ENCODE peak calls at places on chromosomes 7 and 10, in eight cellular contexts. One of them, this sample, is unnamed.
A peak's percentile ranks its signal among the peaks of the same experiment; 100 is the strongest.

GRCh38 chr7:150978136-150978789 is at the start of gene KCNH2:
- DNase-seq in colonic mucosa: no peak
- DNase-seq in HepG2: no peak
- DNase-seq in Panc1: no peak
- DNase-seq in psoas muscle: no peak
- DNase-seq in upper lobe of left lung: peak; percentile 86
- DNase-seq in lower lobe of right lung: no peak
- DNase-seq in left ventricle myocardium inferior: peak; percentile 72
- DNase-seq in this sample: no peak

GRCh38 chr10:15478429-15478828 is 107.3 kb upstream of the FAM171A1 start:
- DNase-seq in colonic mucosa: peak; percentile 45
- DNase-seq in left ventricle myocardium inferior: no peak
- DNase-seq in upper lobe of left lung: no peak
- DNase-seq in HepG2: no peak
- DNase-seq in lower lobe of right lung: no peak
- DNase-seq in psoas muscle: no peak
- DNase-seq in Panc1: no peak
- DNase-seq in this sample: no peak

GRCh38 chr7:156988605-156989185 is 21.8 kb downstream of the MNX1 start:
- DNase-seq in lower lobe of right lung: no peak
- DNase-seq in HepG2: peak; percentile 94
- DNase-seq in psoas muscle: no peak
- DNase-seq in Panc1: no peak
- DNase-seq in left ventricle myocardium inferior: no peak
- DNase-seq in upper lobe of left lung: no peak
- DNase-seq in colonic mucosa: peak; percentile 6
- DNase-seq in this sample: no peak

GRCh38 chr7:155188821-155189599 is 108.7 kb upstream of the INSIG1 start:
- DNase-seq in left ventricle myocardium inferior: no peak
- DNase-seq in psoas muscle: no peak
- DNase-seq in Panc1: no peak
- DNase-seq in colonic mucosa: no peak
- DNase-seq in upper lobe of left lung: no peak
- DNase-seq in lower lobe of right lung: no peak
- DNase-seq in HepG2: no peak
- DNase-seq in this sample: no peak

GRCh38 chr7:31028006-31028405 is 24.1 kb upstream of the ADCYAP1R1 start:
- DNase-seq in left ventricle myocardium inferior: no peak
- DNase-seq in upper lobe of left lung: no peak
- DNase-seq in lower lobe of right lung: no peak
- DNase-seq in psoas muscle: no peak
- DNase-seq in Panc1: no peak
- DNase-seq in colonic mucosa: no peak
- DNase-seq in HepG2: no peak
- DNase-seq in this sample: no peak

GRCh38 chr7:2956526-2957368 is 86.9 kb downstream of the CARD11 start:
- DNase-seq in psoas muscle: no peak
- DNase-seq in lower lobe of right lung: no peak
- DNase-seq in colonic mucosa: no peak
- DNase-seq in upper lobe of left lung: no peak
- DNase-seq in Panc1: no peak
- DNase-seq in HepG2: no peak
- DNase-seq in left ventricle myocardium inferior: no peak
- DNase-seq in this sample: no peak

GRCh38 chr7:142872106-142872675 is 13.4 kb downstream of the TRPV6 start:
- DNase-seq in upper lobe of left lung: no peak
- DNase-seq in Panc1: no peak
- DNase-seq in psoas muscle: no peak
- DNase-seq in lower lobe of right lung: no peak
- DNase-seq in left ventricle myocardium inferior: no peak
- DNase-seq in HepG2: no peak
- DNase-seq in colonic mucosa: no peak
- DNase-seq in this sample: no peak

GRCh38 chr7:141664450-141664849 is 37.5 kb downstream of the DENND11 start:
- DNase-seq in upper lobe of left lung: no peak
- DNase-seq in colonic mucosa: peak; percentile 57
- DNase-seq in psoas muscle: no peak
- DNase-seq in left ventricle myocardium inferior: no peak
- DNase-seq in lower lobe of right lung: no peak
- DNase-seq in HepG2: no peak
- DNase-seq in Panc1: no peak
- DNase-seq in this sample: peak; percentile 90

GRCh38 chr7:64879097-64879730 is 23.9 kb upstream of the ZNF273 start:
- DNase-seq in upper lobe of left lung: no peak
- DNase-seq in psoas muscle: no peak
- DNase-seq in lower lobe of right lung: no peak
- DNase-seq in left ventricle myocardium inferior: no peak
- DNase-seq in HepG2: no peak
- DNase-seq in colonic mucosa: peak; percentile 12
- DNase-seq in Panc1: no peak
- DNase-seq in this sample: no peak

GRCh38 chr7:101554584-101555268 is 74.4 kb downstream of the MYL10 start:
- DNase-seq in Panc1: no peak
- DNase-seq in left ventricle myocardium inferior: no peak
- DNase-seq in upper lobe of left lung: no peak
- DNase-seq in colonic mucosa: no peak
- DNase-seq in HepG2: no peak
- DNase-seq in psoas muscle: no peak
- DNase-seq in lower lobe of right lung: no peak
- DNase-seq in this sample: no peak

GRCh38 chr7:155066417-155066950 is 3.6 kb upstream of the HTR5A start:
- DNase-seq in psoas muscle: peak; percentile 58
- DNase-seq in upper lobe of left lung: no peak
- DNase-seq in HepG2: no peak
- DNase-seq in Panc1: peak; percentile 86
- DNase-seq in colonic mucosa: no peak
- DNase-seq in lower lobe of right lung: no peak
- DNase-seq in left ventricle myocardium inferior: no peak
- DNase-seq in this sample: no peak

GRCh38 chr10:30898964-30899363 is 132.7 kb downstream of the ZNF438 start:
- DNase-seq in upper lobe of left lung: no peak
- DNase-seq in HepG2: no peak
- DNase-seq in lower lobe of right lung: no peak
- DNase-seq in left ventricle myocardium inferior: no peak
- DNase-seq in colonic mucosa: no peak
- DNase-seq in Panc1: no peak
- DNase-seq in psoas muscle: no peak
- DNase-seq in this sample: no peak

DNA sequence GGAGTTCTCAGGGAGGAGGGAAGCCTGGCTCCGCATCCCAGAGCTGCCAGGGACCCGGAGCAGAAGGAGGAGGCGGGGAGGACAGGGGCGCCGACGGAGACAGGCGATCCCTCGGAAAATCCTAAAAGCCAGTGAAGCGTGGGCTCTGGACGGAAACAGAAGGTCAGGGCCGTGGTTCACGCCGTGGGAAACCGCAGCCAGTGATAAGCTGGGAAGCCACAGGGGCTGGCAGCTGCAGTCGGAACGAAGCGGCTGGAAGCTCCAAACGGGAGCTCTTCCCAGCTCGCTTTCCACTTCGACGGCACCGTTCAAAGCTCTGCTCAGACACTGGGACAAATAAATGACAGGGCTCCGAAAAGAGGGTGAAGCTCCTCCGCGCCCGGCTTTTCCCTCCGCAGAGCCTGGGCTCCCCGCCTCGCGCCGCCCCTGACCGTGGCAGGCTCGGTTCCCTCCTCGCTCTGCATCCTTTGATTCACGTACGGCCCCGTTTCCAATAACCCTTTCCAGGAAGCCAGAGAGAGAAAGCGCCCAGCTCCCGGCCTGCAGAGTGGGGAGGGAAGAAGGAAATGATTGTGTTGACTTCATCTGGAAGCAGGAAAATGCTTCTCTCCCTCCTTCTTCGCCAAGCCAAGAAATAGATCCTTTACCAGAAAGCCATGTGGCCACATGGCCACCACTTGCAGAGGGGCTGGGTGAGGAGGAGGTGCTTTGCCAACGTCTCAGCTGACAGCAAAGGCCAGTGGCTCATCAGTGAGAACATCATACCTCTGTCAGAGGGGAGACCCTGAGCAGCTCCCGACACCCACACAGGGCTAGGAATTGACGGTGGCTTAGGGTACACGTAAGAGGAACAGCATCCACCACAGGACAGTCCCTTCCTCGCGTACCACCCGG is 57.4 kb downstream of the ADRB1 start:
- DNase-seq in HepG2: no peak
- DNase-seq in left ventricle myocardium inferior: peak; percentile 46
- DNase-seq in Panc1: no peak
- DNase-seq in colonic mucosa: peak; percentile 42
- DNase-seq in psoas muscle: no peak
- DNase-seq in lower lobe of right lung: no peak
- DNase-seq in upper lobe of left lung: peak; percentile 82
- DNase-seq in this sample: peak; percentile 55
- H3K27ac ChIP-seq in HepG2: no peak overlapping the region
- H3K27ac ChIP-seq in left ventricle myocardium inferior: peak overlapping the region; percentile 57
- H3K27ac ChIP-seq in Panc1: peak overlapping the region; percentile 70
- H3K27ac ChIP-seq in colonic mucosa: no peak overlapping the region
- H3K27ac ChIP-seq in psoas muscle: no peak overlapping the region
- H3K27ac ChIP-seq in lower lobe of right lung: peak overlapping the region; percentile 46
- H3K27ac ChIP-seq in upper lobe of left lung: peak overlapping the region; percentile 63
- H3K27ac ChIP-seq in this sample: no peak overlapping the region

DNA sequence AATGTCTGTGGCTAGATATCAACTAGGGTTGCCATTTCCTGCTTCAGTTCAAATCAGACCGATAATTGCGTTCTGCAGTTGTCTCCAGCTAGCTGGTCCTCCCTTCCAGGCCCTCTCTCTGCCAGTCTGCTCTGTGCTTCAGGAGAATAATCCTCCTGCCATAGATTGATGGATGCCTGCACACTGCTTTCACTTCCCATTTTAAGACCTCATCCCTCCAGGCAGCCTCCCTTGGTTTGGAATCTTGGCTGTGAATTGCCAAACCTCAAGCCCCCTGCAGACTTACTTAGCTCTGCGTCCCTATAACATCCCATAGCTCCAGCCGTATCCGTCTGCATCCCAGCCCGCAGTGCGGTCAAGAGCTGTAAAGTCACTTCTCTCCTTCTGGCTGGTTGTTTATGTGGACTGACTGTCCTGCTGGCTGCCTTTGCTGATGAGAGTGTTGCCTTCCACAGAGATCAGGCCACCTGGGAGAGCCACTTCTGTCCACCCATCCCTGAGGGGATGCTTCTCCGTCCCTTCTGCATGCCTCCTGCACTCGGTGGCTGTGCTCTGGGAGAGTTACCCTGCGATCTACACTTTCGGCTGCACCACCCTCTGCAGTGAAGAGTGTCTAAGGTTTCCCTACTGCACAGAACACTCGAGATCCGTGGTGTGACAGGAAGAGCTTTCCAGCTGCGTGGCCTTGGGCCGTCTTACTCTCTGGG is 22.4 kb upstream of the KLF6 start:
- DNase-seq in psoas muscle: peak; percentile 45
- DNase-seq in HepG2: no peak
- DNase-seq in left ventricle myocardium inferior: no peak
- DNase-seq in upper lobe of left lung: no peak
- DNase-seq in lower lobe of right lung: no peak
- DNase-seq in Panc1: no peak
- DNase-seq in colonic mucosa: no peak
- DNase-seq in this sample: no peak
- H3K4me3 ChIP-seq in psoas muscle: peak overlapping the region; percentile 55
- H3K4me3 ChIP-seq in HepG2: no peak overlapping the region
- H3K4me3 ChIP-seq in left ventricle myocardium inferior: peak overlapping the region; percentile 31
- H3K4me3 ChIP-seq in upper lobe of left lung: no peak overlapping the region
- H3K4me3 ChIP-seq in lower lobe of right lung: no peak overlapping the region
- H3K4me3 ChIP-seq in Panc1: peak overlapping the region; percentile 32
- H3K4me3 ChIP-seq in colonic mucosa: no peak overlapping the region
- H3K4me3 ChIP-seq in this sample: no peak overlapping the region

GRCh38 chr10:100186253-100186780 is 488 bp upstream of the ERLIN1 start:
- DNase-seq in colonic mucosa: peak; percentile 56
- DNase-seq in psoas muscle: peak; percentile 64
- DNase-seq in HepG2: no peak
- DNase-seq in left ventricle myocardium inferior: peak; percentile 52
- DNase-seq in Panc1: no peak
- DNase-seq in upper lobe of left lung: no peak
- DNase-seq in lower lobe of right lung: peak; percentile 56
- DNase-seq in this sample: peak; percentile 60
- H3K4me1 ChIP-seq in colonic mucosa: peaks cover 16% of the 10 kb centered on the region
- H3K4me1 ChIP-seq in psoas muscle: peaks cover 26% of the 10 kb centered on the region
- H3K4me1 ChIP-seq in HepG2: peaks cover 40% of the 10 kb centered on the region
- H3K4me1 ChIP-seq in left ventricle myocardium inferior: peaks cover 48% of the 10 kb centered on the region
- H3K4me1 ChIP-seq in Panc1: peaks cover 27% of the 10 kb centered on the region
- H3K4me1 ChIP-seq in upper lobe of left lung: peaks cover 27% of the 10 kb centered on the region
- H3K4me1 ChIP-seq in lower lobe of right lung: peaks cover 27% of the 10 kb centered on the region
- H3K4me1 ChIP-seq in this sample: peaks cover 3% of the 10 kb centered on the region

GRCh38 chr7:75960372-75960771 is 34.0 kb downstream of the TMEM120A start:
- DNase-seq in Panc1: no peak
- DNase-seq in psoas muscle: no peak
- DNase-seq in upper lobe of left lung: no peak
- DNase-seq in colonic mucosa: no peak
- DNase-seq in HepG2: no peak
- DNase-seq in lower lobe of right lung: no peak
- DNase-seq in left ventricle myocardium inferior: no peak
- DNase-seq in this sample: no peak

GRCh38 chr7:75963383-75963995 is 30.9 kb downstream of the TMEM120A start:
- DNase-seq in left ventricle myocardium inferior: no peak
- DNase-seq in HepG2: no peak
- DNase-seq in colonic mucosa: no peak
- DNase-seq in lower lobe of right lung: no peak
- DNase-seq in psoas muscle: no peak
- DNase-seq in Panc1: no peak
- DNase-seq in upper lobe of left lung: no peak
- DNase-seq in this sample: no peak

GRCh38 chr7:75961194-75961593 is 33.2 kb downstream of the TMEM120A start:
- DNase-seq in colonic mucosa: no peak
- DNase-seq in left ventricle myocardium inferior: no peak
- DNase-seq in Panc1: no peak
- DNase-seq in psoas muscle: no peak
- DNase-seq in upper lobe of left lung: no peak
- DNase-seq in lower lobe of right lung: no peak
- DNase-seq in HepG2: no peak
- DNase-seq in this sample: no peak

GRCh38 chr7:75965617-75966016 is 28.8 kb downstream of the TMEM120A start:
- DNase-seq in HepG2: no peak
- DNase-seq in Panc1: no peak
- DNase-seq in lower lobe of right lung: no peak
- DNase-seq in psoas muscle: no peak
- DNase-seq in colonic mucosa: no peak
- DNase-seq in left ventricle myocardium inferior: no peak
- DNase-seq in upper lobe of left lung: no peak
- DNase-seq in this sample: no peak

DNA sequence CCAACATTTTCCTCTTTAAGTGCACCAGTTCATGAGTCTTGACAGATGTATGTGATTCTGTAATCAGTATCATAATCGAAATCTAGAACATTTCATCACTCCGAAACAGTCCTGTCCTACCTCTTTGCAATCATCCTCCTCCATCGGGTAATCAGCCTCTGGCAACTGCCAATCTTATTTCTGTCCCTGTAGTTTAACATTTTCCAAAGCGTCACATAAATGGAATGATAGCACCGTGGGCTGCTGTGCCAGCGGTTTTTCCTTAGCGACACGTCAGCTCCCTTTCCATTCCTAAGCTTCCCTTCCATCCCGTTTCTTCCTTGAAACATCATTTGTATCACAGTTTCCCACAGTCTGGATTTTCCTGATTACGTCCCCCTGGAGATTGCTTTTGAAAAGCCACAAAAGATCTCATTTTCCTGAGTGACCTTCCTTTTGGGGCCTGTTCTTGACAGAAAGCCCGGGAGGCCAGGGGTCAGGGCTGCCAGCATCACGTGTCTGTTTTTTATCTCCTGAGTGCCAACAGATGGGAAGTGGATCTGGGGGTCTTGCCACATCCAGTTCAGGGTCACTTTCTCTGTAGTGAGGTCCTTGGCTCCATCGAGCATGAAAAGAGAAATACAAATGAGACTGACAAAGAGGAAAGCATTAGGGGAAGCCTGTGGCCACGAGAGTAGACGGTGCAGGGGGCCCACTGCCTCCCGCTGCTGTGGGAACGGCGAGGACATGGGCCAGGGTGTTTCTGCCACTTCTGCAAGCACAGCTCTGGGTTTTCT is 31.6 kb downstream of the TMEM120A start:
- DNase-seq in left ventricle myocardium inferior: no peak
- DNase-seq in colonic mucosa: no peak
- DNase-seq in HepG2: peak; percentile 79
- DNase-seq in upper lobe of left lung: no peak
- DNase-seq in psoas muscle: no peak
- DNase-seq in lower lobe of right lung: no peak
- DNase-seq in Panc1: no peak
- DNase-seq in this sample: no peak
- H3K27ac ChIP-seq in left ventricle myocardium inferior: peak overlapping the region; percentile 89
- H3K27ac ChIP-seq in colonic mucosa: peak overlapping the region; percentile 7
- H3K27ac ChIP-seq in HepG2: peak overlapping the region; percentile 71
- H3K27ac ChIP-seq in upper lobe of left lung: peak overlapping the region; percentile 54
- H3K27ac ChIP-seq in psoas muscle: peak overlapping the region; percentile 70
- H3K27ac ChIP-seq in lower lobe of right lung: peak overlapping the region; percentile 68
- H3K27ac ChIP-seq in Panc1: no peak overlapping the region
- H3K27ac ChIP-seq in this sample: no peak overlapping the region

This sample was measured in small intestine.